ENCODE peak calls at places on chromosomes 12 and 14, in four cellular contexts. K, V, B and H are unnamed samples. For H3K4me1, the result is how much of the 10 kb centered on the place peaks cover.

GRCh38 chr14:86221755-86222154 is 691.8 kb downstream of the FLRT2 start:
- DNase-seq in B (no peak), V (no peak), K (no peak), H (no peak)

GRCh38 chr14:49621114-49621881 is 699 bp downstream of the MGAT2 start:
- DNase-seq in K (peak), B (no peak), V (peak), H (no peak)

GRCh38 chr14:105059917-105060565 is 5.2 kb downstream of the GPR132 start:
- DNase-seq in K (no peak), V (no peak), B (no peak), H (no peak)

GRCh38 chr12:69929531-69929930 is 104.5 kb downstream of the MYRFL start:
- DNase-seq in K (no peak), B (no peak), V (no peak), H (no peak)

GRCh38 chr12:19432309-19433170 is 6.8 kb upstream of the AEBP2 start:
- DNase-seq in B (no peak), K (no peak), V (no peak), H (no peak)

GRCh38 chr12:27898022-27898421 is 74.5 kb downstream of the PTHLH start:
- DNase-seq in V (no peak), K (no peak), B (no peak), H (no peak)

GRCh38 chr12:120538281-120539156 is 4.4 kb downstream of the RNF10 start:
- DNase-seq in V (peak), B (no peak), K (no peak), H (no peak)

GRCh38 chr12:49296836-49297694 is 2.1 kb downstream of the PRPH start:
- DNase-seq in B (no peak), K (no peak), V (peak), H (peak)

GRCh38 chr12:122023339-122024131 is 1.9 kb downstream of the BCL7A start:
- DNase-seq in K (peak), B (no peak), V (peak), H (no peak)

GRCh38 chr12:50620050-50620974 is 115.5 kb downstream of the DIP2B start:
- DNase-seq in V (no peak), K (no peak), B (peak), H (no peak)

GRCh38 chr12:94566345-94566744 is 84.0 kb downstream of the TMCC3 start:
- DNase-seq in V (no peak), B (no peak), K (no peak), H (no peak)

GRCh38 chr14:33668066-33668465 is 282.8 kb downstream of the EGLN3 start:
- DNase-seq in B (no peak), K (no peak), V (no peak), H (no peak)

DNA sequence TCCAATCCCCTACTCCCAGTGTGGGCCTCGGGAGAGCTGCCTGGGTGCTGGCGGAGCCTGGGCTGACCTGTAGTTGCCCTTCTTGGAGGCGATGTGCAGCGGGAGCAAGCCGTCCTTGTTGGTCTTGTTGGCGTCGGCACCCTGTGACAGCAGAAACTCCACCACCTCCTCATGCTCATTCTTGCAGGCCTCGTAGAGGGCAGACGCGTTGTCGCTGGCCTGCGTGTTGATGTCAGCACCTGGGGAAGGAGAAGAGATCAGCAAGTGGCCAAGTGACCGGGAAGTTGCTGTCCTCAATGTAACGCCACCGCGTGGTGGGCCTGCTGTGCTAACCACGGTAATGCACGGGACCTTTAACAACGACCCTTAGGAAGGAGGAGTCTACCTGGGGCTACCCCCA is 20.1 kb downstream of the FAM181A start:
- DNase-seq in V (no peak), K (no peak), B (no peak), H (no peak)
- H3K27ac ChIP-seq in V (no peak), K (no peak), B (no peak), H (no peak)

DNA sequence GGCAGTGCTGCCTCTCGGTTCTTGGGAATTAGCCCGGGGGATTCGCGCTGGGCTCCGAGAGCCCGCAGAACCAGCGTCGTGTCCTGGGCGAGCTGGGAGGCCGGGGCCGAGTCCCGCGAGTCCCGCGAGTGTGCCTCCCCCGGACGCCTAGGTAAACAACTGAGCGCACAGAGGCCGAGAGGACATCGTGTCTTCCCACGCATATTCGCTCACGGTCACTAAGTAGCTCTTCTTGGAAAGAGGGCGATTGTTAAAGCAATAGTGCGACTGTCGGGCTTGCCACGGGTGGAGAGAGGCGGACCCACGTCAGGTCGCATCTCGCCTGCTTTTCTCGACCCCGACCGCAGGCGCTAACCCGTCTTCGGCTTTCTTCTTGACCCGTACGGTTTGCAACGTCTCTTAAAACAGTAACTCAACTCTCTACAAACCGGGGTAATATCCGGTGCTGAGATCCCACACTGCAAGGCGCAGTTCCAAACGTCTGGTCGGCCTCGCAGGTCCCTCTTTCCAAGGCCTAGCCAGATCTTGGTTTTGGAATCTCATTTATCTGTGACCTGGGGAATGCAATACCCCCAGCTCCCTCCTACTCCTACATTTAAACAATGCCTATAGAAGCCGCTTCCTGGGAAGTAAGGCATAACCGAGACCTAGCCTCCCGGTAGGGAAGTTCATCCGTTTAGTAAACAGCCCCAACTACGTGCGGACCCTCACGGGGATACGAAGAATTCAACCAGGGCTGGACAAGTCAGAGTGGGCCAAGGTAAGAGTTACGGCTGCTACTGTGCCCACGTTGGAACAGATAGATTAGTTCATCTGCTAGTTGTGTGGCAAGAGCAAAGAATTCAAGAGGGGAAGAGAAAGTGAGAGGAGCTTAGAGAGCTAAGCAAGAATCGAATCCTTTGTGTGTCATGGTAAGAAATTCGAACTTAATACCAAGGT is 736 bp upstream of the PHLDA1 start:
- DNase-seq in V (peak), B (no peak), K (peak), H (no peak)
- H3K4me1 ChIP-seq in V (under half), B (under half), K (under half), H (under half)

GRCh38 chr12:130952545-130952954 is 1.2 kb upstream of the ADGRD1 start:
- DNase-seq in V (no peak), B (no peak), K (no peak), H (no peak)
- H3K27ac ChIP-seq in V (peak), B (no peak), K (no peak), H (no peak)

GRCh38 chr12:55719371-55719770 is 822 bp upstream of the RDH5 start:
- DNase-seq in V (no peak), B (no peak), K (no peak), H (no peak)
- H3K4me1 ChIP-seq in V (half or more), B (under half), K (under half), H (under half)

GRCh38 chr14:103931422-103931821 is 3.2 kb downstream of the TDRD9 start:
- DNase-seq in V (no peak), K (no peak), B (no peak), H (no peak)
- H3K27ac ChIP-seq in V (no peak), K (no peak), B (no peak), H (no peak)

GRCh38 chr14:59438148-59438766 is 26.9 kb downstream of the GPR135 start:
- DNase-seq in B (no peak), K (no peak), V (no peak), H (no peak)
- H3K4me1 ChIP-seq in B (under half), K (under half), V (under half), H (under half)